ENCODE peak calls at places on chromosome 16, in seven cellular contexts. Q, I, X, F, C, Y and E are unnamed samples.

GRCh38 chr16:86363836-86364618 is 146.3 kb upstream of the FOXF1 start:
- DNase-seq in Q (no peak), I (no peak), X (no peak), F (peak; percentile 95), C (no peak), Y (no peak), E (no peak)

GRCh38 chr16:72657791-72658190 is 390.1 kb downstream of the ZFHX3 start:
- DNase-seq in Q (no peak), I (no peak), X (no peak), F (no peak), C (no peak), Y (no peak), E (no peak)

GRCh38 chr16:4613636-4614570 is 785 bp downstream of the UBALD1 start:
- DNase-seq in Q (peak; percentile 16), I (no peak), X (no peak), F (peak; percentile 69), C (no peak), Y (peak; percentile 23), E (no peak)

GRCh38 chr16:69932228-69932627 is 18.9 kb upstream of the CLEC18A start:
- DNase-seq in Q (no peak), I (no peak), X (no peak), F (no peak), C (no peak), Y (no peak), E (no peak)

GRCh38 chr16:69145658-69146057 is 13.2 kb downstream of the UTP4 start:
- DNase-seq in Q (no peak), I (no peak), X (no peak), F (no peak), C (no peak), Y (no peak), E (no peak)

GRCh38 chr16:12255473-12255872 is 278.9 kb downstream of the SNX29 start:
- DNase-seq in Q (no peak), I (no peak), X (no peak), F (no peak), C (no peak), Y (peak; percentile 3), E (no peak)

GRCh38 chr16:986925-987581 is 5.5 kb downstream of the SOX8 start:
- DNase-seq in Q (no peak), I (no peak), X (no peak), F (no peak), C (no peak), Y (no peak), E (no peak)

GRCh38 chr16:64206877-64207276 is 915.0 kb downstream of the CDH11 start:
- DNase-seq in Q (no peak), I (peak; percentile 18), X (no peak), F (no peak), C (no peak), Y (no peak), E (no peak)

GRCh38 chr16:57480127-57480753 is 6.1 kb downstream of the DOK4 start:
- DNase-seq in Q (no peak), I (no peak), X (peak; percentile 36), F (peak; percentile 83), C (no peak), Y (no peak), E (no peak)

GRCh38 chr16:23434380-23434779 is 18.6 kb downstream of the COG7 start:
- DNase-seq in Q (no peak), I (peak; percentile 44), X (peak; percentile 60), F (no peak), C (no peak), Y (peak; percentile 56), E (no peak)

GRCh38 chr16:65309294-65309850 is 187.5 kb upstream of the CDH11 start:
- DNase-seq in Q (no peak), I (no peak), X (no peak), F (no peak), C (no peak), Y (no peak), E (no peak)

GRCh38 chr16:29819506-29819905 is 756 bp upstream of the MVP start:
- DNase-seq in Q (no peak), I (no peak), X (no peak), F (no peak), C (no peak), Y (peak; percentile 30), E (no peak)

GRCh38 chr16:14564881-14565687 is 65.0 kb downstream of the PARN start:
- DNase-seq in Q (no peak), I (peak; percentile 64), X (peak; percentile 32), F (no peak), C (no peak), Y (peak; percentile 43), E (no peak)

GRCh38 chr16:69564845-69565610 is 738 bp upstream of the NFAT5 start:
- DNase-seq in Q (no peak), I (no peak), X (no peak), F (no peak), C (no peak), Y (peak; percentile 16), E (no peak)

GRCh38 chr16:337975-338575 is 14.4 kb downstream of the AXIN1 start:
- DNase-seq in Q (no peak), I (no peak), X (no peak), F (no peak), C (no peak), Y (no peak), E (no peak)

GRCh38 chr16:86707171-86707570 is 128.8 kb downstream of the FOXL1 start:
- DNase-seq in Q (no peak), I (no peak), X (no peak), F (peak; percentile 9), C (no peak), Y (no peak), E (no peak)

GRCh38 chr16:31476305-31477219 is 4.6 kb downstream of the TGFB1I1 start:
- DNase-seq in Q (peak; percentile 87), I (no peak), X (no peak), F (peak; percentile 85), C (no peak), Y (no peak), E (no peak)

GRCh38 chr16:84611041-84611440 is 6.8 kb downstream of the COTL1 start:
- DNase-seq in Q (no peak), I (peak; percentile 52), X (no peak), F (no peak), C (no peak), Y (no peak), E (no peak)

GRCh38 chr16:19885456-19886060 is 910 bp upstream of the GPRC5B start:
- DNase-seq in Q (peak; percentile 3), I (peak; percentile 4), X (no peak), F (no peak), C (no peak), Y (no peak), E (no peak)

GRCh38 chr16:84117482-84117843 is 721 bp upstream of the MBTPS1 start:
- DNase-seq in Q (no peak), I (no peak), X (peak; percentile 25), F (no peak), C (peak; percentile 72), Y (no peak), E (no peak)

GRCh38 chr16:55543470-55543869 is 23.0 kb upstream of the CAPNS2 start:
- DNase-seq in Q (no peak), I (peak; percentile 34), X (peak; percentile 47), F (no peak), C (no peak), Y (no peak), E (no peak)

GRCh38 chr16:55283776-55284717 is 40.0 kb upstream of the IRX6 start:
- DNase-seq in Q (no peak), I (peak; percentile 96), X (no peak), F (no peak), C (no peak), Y (no peak), E (no peak)

GRCh38 chr16:67562918-67563707 is 787 bp downstream of the CTCF start:
- DNase-seq in Q (peak; percentile 48), I (peak; percentile 31), X (peak; percentile 33), F (peak; percentile 79), C (no peak), Y (peak; percentile 54), E (no peak)

GRCh38 chr16:87487361-87487924 is 5.4 kb downstream of the ZCCHC14 start:
- DNase-seq in Q (peak; percentile 13), I (peak; percentile 64), X (no peak), F (no peak), C (no peak), Y (peak; percentile 88), E (peak; percentile 83)

GRCh38 chr16:89687092-89687940 is 827 bp downstream of the CDK10 start:
- DNase-seq in Q (no peak), I (no peak), X (peak; percentile 33), F (no peak), C (no peak), Y (peak; percentile 60), E (no peak)

GRCh38 chr16:17784073-17784472 is 313.3 kb upstream of the XYLT1 start:
- DNase-seq in Q (no peak), I (no peak), X (peak; percentile 20), F (no peak), C (no peak), Y (peak; percentile 34), E (no peak)

GRCh38 chr16:59698341-59698979 is 964.3 kb upstream of the GOT2 start:
- DNase-seq in Q (no peak), I (no peak), X (no peak), F (no peak), C (no peak), Y (peak; percentile 74), E (no peak)

GRCh38 chr16:50593410-50594139 is 45.4 kb downstream of the NKD1 start:
- DNase-seq in Q (no peak), I (no peak), X (no peak), F (no peak), C (no peak), Y (no peak), E (no peak)

GRCh38 chr16:84031556-84031955 is 11.0 kb downstream of the SLC38A8 start:
- DNase-seq in Q (no peak), I (no peak), X (no peak), F (no peak), C (no peak), Y (no peak), E (no peak)

GRCh38 chr16:15792563-15792971 is 64.3 kb downstream of the MYH11 start:
- DNase-seq in Q (no peak), I (no peak), X (no peak), F (peak; percentile 73), C (no peak), Y (no peak), E (no peak)

GRCh38 chr16:86354641-86355040 is 155.7 kb upstream of the FOXF1 start:
- DNase-seq in Q (no peak), I (no peak), X (peak; percentile 71), F (no peak), C (no peak), Y (no peak), E (no peak)

GRCh38 chr16:57147381-57148191 is 38.3 kb downstream of the PSME3IP1 start:
- DNase-seq in Q (no peak), I (no peak), X (peak; percentile 34), F (peak; percentile 66), C (no peak), Y (no peak), E (no peak)